ENCODE peak calls at places on chromosomes 2 and 18, in eight cellular contexts. C is bronchial epithelial cell, T is spleen, J is ascending aorta, K is left lung, E is body of pancreas, S is heart left ventricle, U is pancreas. X is an unnamed sample.

GRCh38 chr2:74696758-74697327 is 42.8 kb downstream of the SEMA4F start:
- DNase-seq in C (peak), T (no peak), J (no peak), K (no peak), E (no peak), S (no peak), U (no peak), X (no peak)

GRCh38 chr2:238644095-238645081 is 203.5 kb upstream of the TWIST2 start:
- DNase-seq in C (peak), T (no peak), J (no peak), K (no peak), E (peak), S (no peak), U (no peak), X (no peak)

GRCh38 chr2:112096098-112096497 is 41.0 kb downstream of the TMEM87B start:
- DNase-seq in C (no peak), T (no peak), J (no peak), K (no peak), E (no peak), S (no peak), U (no peak), X (no peak)

GRCh38 chr2:98093146-98093545 is 6.2 kb downstream of the VWA3B start:
- DNase-seq in C (no peak), T (no peak), J (no peak), K (no peak), E (no peak), S (no peak), U (no peak), X (no peak)

GRCh38 chr2:24400207-24400907 is 40.0 kb upstream of the ITSN2 start:
- DNase-seq in C (no peak), T (no peak), J (no peak), K (peak), E (no peak), S (no peak), U (no peak), X (no peak)

GRCh38 chr18:44178476-44178875 is 502.2 kb upstream of the SETBP1 start:
- DNase-seq in C (no peak), T (no peak), J (no peak), K (no peak), E (no peak), S (no peak), U (no peak), X (no peak)

GRCh38 chr2:121400206-121400605 is 115.2 kb upstream of the TFCP2L1 start:
- DNase-seq in C (no peak), T (no peak), J (no peak), K (no peak), E (no peak), S (no peak), U (no peak), X (no peak)

GRCh38 chr2:29075894-29076700 is 1.8 kb upstream of the PCARE start:
- DNase-seq in C (peak), T (no peak), J (no peak), K (no peak), E (no peak), S (no peak), U (no peak), X (no peak)

GRCh38 chr2:160419776-160420521 is 73.7 kb downstream of the RBMS1 start:
- DNase-seq in C (no peak), T (no peak), J (no peak), K (no peak), E (no peak), S (peak), U (no peak), X (no peak)

GRCh38 chr2:151638188-151638933 is 95.9 kb downstream of the NEB start:
- DNase-seq in C (peak), T (no peak), J (no peak), K (no peak), E (peak), S (no peak), U (no peak), X (no peak)

GRCh38 chr2:138369856-138370255 is 131.7 kb upstream of the SPOPL start:
- DNase-seq in C (peak), T (no peak), J (no peak), K (no peak), E (peak), S (no peak), U (no peak), X (no peak)

GRCh38 chr18:45014047-45014501 is 333.4 kb downstream of the SETBP1 start:
- DNase-seq in C (peak), T (no peak), J (peak), K (no peak), E (peak), S (peak), U (no peak), X (no peak)

GRCh38 chr2:238064376-238064775 is 3.6 kb downstream of the SCLY start:
- DNase-seq in C (no peak), T (no peak), J (no peak), K (no peak), E (peak), S (no peak), U (peak), X (no peak)

GRCh38 chr2:183164111-183165015 is 40.1 kb downstream of the NUP35 start:
- DNase-seq in C (no peak), T (no peak), J (no peak), K (no peak), E (no peak), S (no peak), U (no peak), X (no peak)

GRCh38 chr2:17621781-17622180 is 81.3 kb downstream of the VSNL1 start:
- DNase-seq in C (peak), T (no peak), J (no peak), K (no peak), E (no peak), S (no peak), U (no peak), X (no peak)

GRCh38 chr2:72780483-72780882 is 45.4 kb downstream of the EXOC6B start:
- DNase-seq in C (peak), T (no peak), J (no peak), K (no peak), E (peak), S (no peak), U (no peak), X (no peak)

GRCh38 chr18:54626779-54627178 is 35.7 kb downstream of the DYNAP start:
- DNase-seq in C (no peak), T (no peak), J (no peak), K (no peak), E (no peak), S (no peak), U (no peak), X (no peak)

GRCh38 chr2:208097801-208098200 is 26.5 kb downstream of the CRYGD start:
- DNase-seq in C (no peak), T (no peak), J (no peak), K (no peak), E (no peak), S (no peak), U (no peak), X (no peak)

GRCh38 chr18:74060511-74061028 is 87.1 kb downstream of the FBXO15 start:
- DNase-seq in C (no peak), T (no peak), J (no peak), K (no peak), E (no peak), S (no peak), U (no peak), X (no peak)

GRCh38 chr2:149160701-149161217 is 122.3 kb downstream of the LYPD6B start:
- DNase-seq in C (no peak), T (no peak), J (no peak), K (no peak), E (no peak), S (no peak), U (no peak), X (no peak)

GRCh38 chr2:202118168-202118567 is 45.1 kb downstream of the KIAA2012 start:
- DNase-seq in C (no peak), T (no peak), J (no peak), K (no peak), E (no peak), S (no peak), U (no peak), X (no peak)

GRCh38 chr18:489244-490023 is 11.1 kb downstream of the COLEC12 start:
- DNase-seq in C (peak), T (no peak), J (no peak), K (no peak), E (no peak), S (no peak), U (no peak), X (no peak)

GRCh38 chr18:3008546-3008945 is 4.4 kb downstream of the LPIN2 start:
- DNase-seq in C (peak), T (no peak), J (no peak), K (no peak), E (no peak), S (no peak), U (no peak), X (no peak)

GRCh38 chr2:144369416-144369815 is 150.5 kb downstream of the ZEB2 start:
- DNase-seq in C (no peak), T (no peak), J (no peak), K (no peak), E (no peak), S (no peak), U (no peak), X (no peak)

GRCh38 chr2:144374163-144374661 is 145.7 kb downstream of the ZEB2 start:
- DNase-seq in C (no peak), T (no peak), J (no peak), K (no peak), E (no peak), S (no peak), U (no peak), X (no peak)

GRCh38 chr2:144376475-144376874 is 143.4 kb downstream of the ZEB2 start:
- DNase-seq in C (no peak), T (no peak), J (no peak), K (no peak), E (no peak), S (no peak), U (no peak), X (no peak)

GRCh38 chr2:144370937-144371584 is 148.9 kb downstream of the ZEB2 start:
- DNase-seq in C (no peak), T (no peak), J (no peak), K (no peak), E (no peak), S (no peak), U (no peak), X (no peak)

GRCh38 chr2:144372484-144373195 is 147.3 kb downstream of the ZEB2 start:
- DNase-seq in C (no peak), T (no peak), J (no peak), K (no peak), E (peak), S (no peak), U (no peak), X (no peak)
- H3K4me3 ChIP-seq in C (no peak), T (no peak), J (no peak), K (no peak), E (no peak), S (peak), U (no peak), X (no peak)

DNA sequence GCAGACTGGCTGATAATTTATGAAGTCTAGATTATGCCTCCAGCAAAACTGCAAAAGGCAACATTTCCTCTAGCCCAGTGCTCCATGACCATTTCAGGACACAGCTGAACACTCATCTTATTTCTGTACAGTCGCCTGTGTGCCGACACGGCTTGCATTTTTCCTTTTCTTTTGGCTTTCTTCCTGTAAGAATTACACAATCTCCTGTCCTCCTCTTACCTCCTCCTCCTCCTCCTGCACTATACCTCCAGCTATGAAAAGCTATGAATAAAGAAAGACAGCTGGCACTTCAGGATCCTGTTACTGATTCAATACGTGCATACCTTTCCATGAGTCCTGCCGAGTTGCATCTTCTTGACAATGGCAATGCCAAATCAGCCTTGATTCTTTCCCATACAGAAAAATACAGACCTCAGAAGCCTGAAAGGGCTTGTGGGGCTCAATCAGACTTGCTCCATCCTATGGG is 32.2 kb upstream of the TRIB2 start:
- DNase-seq in C (peak), T (no peak), J (no peak), K (no peak), E (peak), S (no peak), U (no peak), X (no peak)
- H3K4me3 ChIP-seq in C (no peak), T (no peak), J (no peak), K (no peak), E (no peak), S (no peak), U (no peak), X (no peak)

GRCh38 chr2:227130636-227131035 is 33.4 kb downstream of the COL4A4 start:
- DNase-seq in C (no peak), T (no peak), J (no peak), K (no peak), E (no peak), S (no peak), U (no peak), X (no peak)
- H3K4me3 ChIP-seq in C (no peak), T (no peak), J (no peak), K (no peak), E (no peak), S (no peak), U (no peak), X (no peak)

DNA sequence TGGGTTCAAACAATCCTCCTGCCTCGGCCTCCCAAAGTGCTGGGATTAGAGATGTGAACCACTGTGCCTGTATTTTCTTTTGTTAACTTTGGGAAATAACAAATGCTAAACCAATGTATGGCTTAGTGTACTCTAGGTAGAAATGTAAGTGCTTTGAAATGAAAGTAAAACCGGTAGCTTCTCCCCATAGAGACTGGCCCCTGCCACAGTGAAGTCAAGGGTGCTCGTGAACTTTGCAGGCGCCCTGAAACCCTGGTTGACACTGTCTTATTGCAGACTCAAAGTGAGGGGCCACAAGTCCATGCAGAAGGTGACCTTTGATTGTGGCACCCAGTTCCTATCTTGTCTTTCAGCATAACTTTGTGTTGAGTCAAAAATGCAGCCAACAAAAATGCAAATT is 24.2 kb upstream of the MTCL1 start:
- DNase-seq in C (no peak), T (no peak), J (no peak), K (no peak), E (no peak), S (no peak), U (no peak), X (no peak)
- H3K4me3 ChIP-seq in C (no peak), T (no peak), J (no peak), K (no peak), E (no peak), S (no peak), U (no peak), X (no peak)

GRCh38 chr18:34595673-34596072 is 114.4 kb upstream of the DTNA start:
- DNase-seq in C (peak), T (no peak), J (no peak), K (no peak), E (no peak), S (no peak), U (no peak), X (no peak)
- H3K4me3 ChIP-seq in C (no peak), T (no peak), J (no peak), K (no peak), E (no peak), S (peak), U (no peak), X (no peak)

DNA sequence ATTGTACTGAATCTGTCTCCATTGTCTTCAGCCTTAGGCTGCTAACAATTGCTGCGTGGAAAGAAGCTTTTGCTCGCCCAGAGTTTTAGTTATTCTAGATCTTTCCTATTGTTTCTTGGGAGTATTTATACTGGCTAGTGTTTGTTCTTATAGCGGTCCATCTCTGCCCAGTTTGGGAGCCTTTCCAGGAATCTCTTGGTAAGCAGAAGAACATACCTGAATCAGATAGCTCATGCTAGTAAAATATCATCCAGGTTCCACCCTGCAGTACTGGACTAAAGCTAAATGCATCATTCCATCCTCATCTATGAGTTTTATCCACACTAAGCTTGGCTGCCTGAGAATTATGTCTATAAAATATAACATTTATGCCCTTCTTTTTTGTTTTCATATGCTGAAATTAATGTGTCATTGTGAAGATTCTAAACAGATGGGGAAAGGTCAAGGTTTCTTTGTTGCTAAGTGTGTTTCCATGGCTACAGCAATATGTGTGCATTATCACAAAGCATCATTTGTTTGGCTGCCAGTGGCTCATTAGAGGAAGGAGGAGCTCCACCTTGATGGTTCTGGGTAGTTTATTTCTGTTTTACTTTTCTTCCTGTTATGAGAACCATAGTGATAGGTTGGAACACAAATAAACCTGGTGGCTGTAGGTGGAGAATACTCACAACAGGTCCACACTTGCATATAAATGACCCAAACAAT is 182.8 kb downstream of the PIK3C3 start:
- DNase-seq in C (no peak), T (no peak), J (no peak), K (no peak), E (no peak), S (no peak), U (no peak), X (no peak)
- H3K4me3 ChIP-seq in C (no peak), T (no peak), J (no peak), K (no peak), E (no peak), S (no peak), U (no peak), X (no peak)

GRCh38 chr2:1741851-1742250 is 2.5 kb downstream of the PXDN start:
- DNase-seq in C (no peak), T (peak), J (peak), K (no peak), E (no peak), S (no peak), U (no peak), X (no peak)
- H3K4me3 ChIP-seq in C (no peak), T (no peak), J (peak), K (no peak), E (no peak), S (peak), U (no peak), X (no peak)

GRCh38 chr2:44802409-44803099 is 138.9 kb upstream of the SIX3 start:
- DNase-seq in C (no peak), T (no peak), J (no peak), K (no peak), E (no peak), S (no peak), U (no peak), X (no peak)

GRCh38 chr2:44803100-44803424 is 138.4 kb upstream of the SIX3 start:
- DNase-seq in C (no peak), T (no peak), J (no peak), K (no peak), E (no peak), S (no peak), U (no peak), X (no peak)

GRCh38 chr2:44801676-44802408 is 139.7 kb upstream of the SIX3 start:
- DNase-seq in C (no peak), T (no peak), J (no peak), K (peak), E (no peak), S (no peak), U (no peak), X (no peak)

GRCh38 chr2:44799754-44800153 is 141.7 kb upstream of the SIX3 start:
- DNase-seq in C (no peak), T (no peak), J (no peak), K (no peak), E (no peak), S (no peak), U (no peak), X (no peak)

GRCh38 chr2:44801289-44801675 is 140.2 kb upstream of the SIX3 start:
- DNase-seq in C (no peak), T (no peak), J (no peak), K (no peak), E (no peak), S (no peak), U (no peak), X (no peak)
- H3K4me3 ChIP-seq in C (no peak), T (peak), J (no peak), K (no peak), E (no peak), S (no peak), U (no peak), X (no peak)

DNA sequence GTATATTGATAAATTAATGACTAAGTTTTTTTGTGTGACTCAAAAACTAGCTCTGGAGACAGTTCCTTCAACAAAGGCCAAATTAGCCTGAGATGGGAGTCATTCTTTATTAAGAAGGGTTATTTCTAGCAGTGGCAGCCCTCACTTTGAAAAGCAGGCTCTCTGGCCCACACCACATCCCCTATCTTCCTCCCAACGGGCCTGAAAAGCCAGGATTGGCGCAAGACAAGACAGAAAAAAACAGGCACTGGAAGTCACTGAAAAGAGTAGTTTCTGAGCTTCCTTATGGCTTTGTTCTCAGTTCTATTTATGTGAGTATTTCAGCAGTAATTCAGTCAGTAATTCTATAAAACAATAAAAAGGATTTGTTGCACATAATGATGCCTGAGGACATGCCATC is 149.0 kb downstream of the LAMA3 start:
- DNase-seq in C (no peak), T (no peak), J (no peak), K (no peak), E (no peak), S (no peak), U (no peak), X (no peak)
- H3K4me3 ChIP-seq in C (no peak), T (no peak), J (no peak), K (no peak), E (no peak), S (no peak), U (no peak), X (no peak)

X was measured in LNCaP clone FGC.